ENCODE peak calls at places on chromosomes 7 and 10, in nine cellular contexts. O, D, I, T, A, F, B, V and X are unnamed samples.

GRCh38 chr7:10973942-10974716 is 457 bp downstream of the PHF14 start:
- DNase-seq in D (no peak), I (peak), T (peak), V (peak), B (no peak), O (peak), F (peak), A (peak), X (peak)

GRCh38 chr7:36284470-36284869 is 105.2 kb upstream of the ANLN start:
- DNase-seq in T (no peak), I (no peak), A (no peak), F (no peak), B (no peak), D (no peak), V (no peak), O (no peak), X (no peak)

GRCh38 chr10:119199231-119199992 is 8.0 kb upstream of the GRK5 start:
- DNase-seq in A (peak), F (peak), D (no peak), B (no peak), V (peak), I (no peak), T (peak), O (peak), X (peak)

GRCh38 chr7:130297628-130298027 is 4.7 kb downstream of the CPA4 start:
- DNase-seq in V (no peak), B (no peak), T (no peak), I (no peak), D (no peak), F (no peak), A (peak), O (no peak), X (peak)

GRCh38 chr10:28393956-28394568 is 91.2 kb upstream of the MPP7 start:
- DNase-seq in I (peak), O (peak), A (peak), T (peak), F (no peak), V (peak), D (peak), B (no peak), X (peak)

GRCh38 chr7:152479595-152479994 is 43.8 kb upstream of the KMT2C start:
- DNase-seq in O (no peak), F (no peak), B (no peak), D (no peak), V (no peak), T (no peak), A (no peak), I (no peak), X (no peak)

GRCh38 chr10:122464575-122464974 is 3.2 kb downstream of the HTRA1 start:
- DNase-seq in F (no peak), D (no peak), O (no peak), V (no peak), A (no peak), B (no peak), T (no peak), I (no peak), X (peak)

GRCh38 chr10:71132321-71132810 is 80.0 kb upstream of the UNC5B start:
- DNase-seq in A (no peak), F (no peak), I (no peak), B (no peak), O (no peak), V (no peak), T (no peak), D (no peak), X (no peak)

GRCh38 chr7:29806131-29806792 is at the start of gene WIPF3:
- DNase-seq in F (no peak), D (no peak), I (no peak), V (no peak), A (no peak), T (peak), B (no peak), O (peak), X (no peak)

GRCh38 chr10:79049931-79050895 is 18.6 kb upstream of the ZMIZ1 start:
- DNase-seq in V (no peak), A (no peak), B (no peak), O (no peak), F (peak), I (no peak), T (no peak), D (no peak), X (no peak)

GRCh38 chr10:103895458-103896186 is 22.4 kb downstream of the STN1 start:
- DNase-seq in I (no peak), A (no peak), T (no peak), F (no peak), B (no peak), V (no peak), O (no peak), D (no peak), X (no peak)

GRCh38 chr10:127925471-127926207 is 18.7 kb downstream of the PTPRE start:
- DNase-seq in T (no peak), F (peak), O (no peak), B (no peak), V (no peak), D (no peak), A (no peak), I (no peak), X (no peak)

GRCh38 chr7:39847227-39847626 is 102.8 kb upstream of the CDK13 start:
- DNase-seq in B (no peak), F (no peak), A (no peak), D (no peak), I (no peak), V (no peak), O (no peak), T (no peak), X (no peak)

GRCh38 chr7:4201566-4201965 is 480.5 kb upstream of the FOXK1 start:
- DNase-seq in V (no peak), A (no peak), F (no peak), B (no peak), O (no peak), I (no peak), T (no peak), D (no peak), X (no peak)

GRCh38 chr7:136274636-136275345 is 297.6 kb upstream of the MTPN start:
- DNase-seq in O (no peak), A (no peak), D (no peak), V (no peak), I (no peak), B (no peak), F (no peak), T (no peak), X (no peak)

GRCh38 chr10:101389986-101390531 is 36.1 kb downstream of the BTRC start:
- DNase-seq in F (no peak), B (no peak), A (no peak), D (no peak), O (no peak), I (no peak), V (no peak), T (no peak), X (no peak)

GRCh38 chr10:63123963-63124362 is 9.2 kb upstream of the NRBF2 start:
- DNase-seq in A (no peak), I (no peak), O (no peak), V (no peak), F (no peak), D (no peak), T (no peak), B (no peak), X (no peak)

GRCh38 chr10:61608255-61609040 is 54.3 kb upstream of the CABCOCO1 start:
- DNase-seq in O (no peak), I (no peak), T (no peak), A (no peak), B (no peak), V (no peak), F (no peak), D (no peak), X (no peak)

GRCh38 chr10:68594405-68594804 is 34.3 kb downstream of the TET1 start:
- DNase-seq in A (peak), D (no peak), V (no peak), I (no peak), B (no peak), O (no peak), T (peak), F (no peak), X (no peak)